ENCODE peak calls at places on chromosome 9, in four cellular contexts. One of them, this sample, is unnamed.

GRCh38 chr9:132857601-132858342 is 20.3 kb downstream of the AK8 start:
- DNase-seq in AG09309: no peak
- DNase-seq in islet precursor cell: no peak
- DNase-seq in epithelial cell of esophagus: no peak
- DNase-seq in this sample: peak; percentile 20

GRCh38 chr9:88179080-88179521 is 40.8 kb upstream of the SPATA31C2 start:
- DNase-seq in AG09309: no peak
- DNase-seq in islet precursor cell: no peak
- DNase-seq in epithelial cell of esophagus: no peak
- DNase-seq in this sample: no peak

GRCh38 chr9:5002811-5003210 is 17.7 kb downstream of the JAK2 start:
- DNase-seq in AG09309: peak; percentile 42
- DNase-seq in islet precursor cell: no peak
- DNase-seq in epithelial cell of esophagus: no peak
- DNase-seq in this sample: no peak

GRCh38 chr9:99120256-99120655 is 15.3 kb downstream of the TGFBR1 start:
- DNase-seq in AG09309: no peak
- DNase-seq in islet precursor cell: no peak
- DNase-seq in epithelial cell of esophagus: no peak
- DNase-seq in this sample: peak; percentile 86

GRCh38 chr9:74133921-74134320 is 363.2 kb upstream of the RORB start:
- DNase-seq in AG09309: no peak
- DNase-seq in islet precursor cell: no peak
- DNase-seq in epithelial cell of esophagus: no peak
- DNase-seq in this sample: no peak

GRCh38 chr9:121826711-121827110 is 175.3 kb downstream of the DAB2IP start:
- DNase-seq in AG09309: no peak
- DNase-seq in islet precursor cell: peak; percentile 28
- DNase-seq in epithelial cell of esophagus: no peak
- DNase-seq in this sample: no peak

GRCh38 chr9:16152276-16153065 is 599.6 kb downstream of the CCDC171 start:
- DNase-seq in AG09309: no peak
- DNase-seq in islet precursor cell: peak; percentile 32
- DNase-seq in epithelial cell of esophagus: no peak
- DNase-seq in this sample: no peak

GRCh38 chr9:70962761-70963445 is 158.5 kb downstream of the TRPM3 start:
- DNase-seq in AG09309: no peak
- DNase-seq in islet precursor cell: no peak
- DNase-seq in epithelial cell of esophagus: peak; percentile 17
- DNase-seq in this sample: no peak

GRCh38 chr9:115850548-115851304 is 302.9 kb upstream of the PAPPA start:
- DNase-seq in AG09309: peak; percentile 28
- DNase-seq in islet precursor cell: no peak
- DNase-seq in epithelial cell of esophagus: peak; percentile 78
- DNase-seq in this sample: no peak

GRCh38 chr9:96193356-96193755 is 108.6 kb downstream of the HSD17B3 start:
- DNase-seq in AG09309: no peak
- DNase-seq in islet precursor cell: no peak
- DNase-seq in epithelial cell of esophagus: no peak
- DNase-seq in this sample: no peak

GRCh38 chr9:37039065-37039464 is 5.0 kb upstream of the PAX5 start:
- DNase-seq in AG09309: no peak
- DNase-seq in islet precursor cell: no peak
- DNase-seq in epithelial cell of esophagus: no peak
- DNase-seq in this sample: no peak

GRCh38 chr9:14419302-14419937 is 105.5 kb upstream of the NFIB start:
- DNase-seq in AG09309: no peak
- DNase-seq in islet precursor cell: no peak
- DNase-seq in epithelial cell of esophagus: no peak
- DNase-seq in this sample: no peak

GRCh38 chr9:90546200-90546599 is 96.4 kb downstream of the DIRAS2 start:
- DNase-seq in AG09309: peak; percentile 1
- DNase-seq in islet precursor cell: peak; percentile 95
- DNase-seq in epithelial cell of esophagus: peak; percentile 81
- DNase-seq in this sample: peak; percentile 29

GRCh38 chr9:111926421-111926875 is 29.8 kb downstream of the UGCG start:
- DNase-seq in AG09309: peak; percentile 49
- DNase-seq in islet precursor cell: no peak
- DNase-seq in epithelial cell of esophagus: no peak
- DNase-seq in this sample: peak; percentile 79